ENCODE peak calls at places on chromosomes 1 and 21, in four cellular contexts. One of them, this sample, is unnamed. For H3K4me1, the result is how much of the 10 kb centered on the place peaks cover.

GRCh38 chr1:209323743-209324142 is 259.8 kb upstream of the CAMK1G start:
- DNase-seq in mesendoderm: no peak
- DNase-seq in neuronal stem cell: no peak
- DNase-seq in IMR-90: no peak
- DNase-seq in this sample: no peak

GRCh38 chr1:52636701-52637695 is 4.0 kb downstream of the SHISAL2A start:
- DNase-seq in neuronal stem cell: no peak
- DNase-seq in IMR-90: no peak
- DNase-seq in mesendoderm: peak
- DNase-seq in this sample: no peak

GRCh38 chr1:209651148-209651547 is 1.1 kb downstream of the LAMB3 start:
- DNase-seq in IMR-90: peak
- DNase-seq in neuronal stem cell: no peak
- DNase-seq in mesendoderm: peak
- DNase-seq in this sample: no peak

GRCh38 chr1:90850181-90850924 is 133.3 kb upstream of the BARHL2 start:
- DNase-seq in neuronal stem cell: no peak
- DNase-seq in mesendoderm: no peak
- DNase-seq in IMR-90: no peak
- DNase-seq in this sample: peak

GRCh38 chr1:63980706-63981407 is 207.0 kb downstream of the ROR1 start:
- DNase-seq in mesendoderm: peak
- DNase-seq in neuronal stem cell: no peak
- DNase-seq in IMR-90: no peak
- DNase-seq in this sample: no peak

GRCh38 chr1:180116964-180117763 is 37.5 kb upstream of the QSOX1 start:
- DNase-seq in mesendoderm: no peak
- DNase-seq in neuronal stem cell: no peak
- DNase-seq in IMR-90: peak
- DNase-seq in this sample: no peak

GRCh38 chr1:51910618-51911017 is 32.1 kb upstream of the NRDC start:
- DNase-seq in neuronal stem cell: no peak
- DNase-seq in IMR-90: no peak
- DNase-seq in mesendoderm: no peak
- DNase-seq in this sample: no peak

GRCh38 chr1:151327903-151328674 is 873 bp upstream of the PI4KB start:
- DNase-seq in mesendoderm: peak
- DNase-seq in neuronal stem cell: no peak
- DNase-seq in IMR-90: no peak
- DNase-seq in this sample: peak

GRCh38 chr1:173409613-173410012 is 67.5 kb upstream of the PRDX6 start:
- DNase-seq in IMR-90: peak
- DNase-seq in neuronal stem cell: no peak
- DNase-seq in mesendoderm: no peak
- DNase-seq in this sample: no peak

GRCh38 chr21:15480160-15480559 is 249.6 kb upstream of the USP25 start:
- DNase-seq in mesendoderm: no peak
- DNase-seq in IMR-90: no peak
- DNase-seq in neuronal stem cell: no peak
- DNase-seq in this sample: no peak

GRCh38 chr1:29333008-29333407 is 96.7 kb downstream of the PTPRU start:
- DNase-seq in IMR-90: no peak
- DNase-seq in mesendoderm: no peak
- DNase-seq in neuronal stem cell: no peak
- DNase-seq in this sample: no peak

GRCh38 chr1:113912594-113913311 is 7.6 kb downstream of the DCLRE1B start:
- DNase-seq in IMR-90: peak
- DNase-seq in neuronal stem cell: no peak
- DNase-seq in mesendoderm: no peak
- DNase-seq in this sample: no peak

GRCh38 chr1:204451352-204452124 is 39.9 kb upstream of the PPP1R15B start:
- DNase-seq in mesendoderm: no peak
- DNase-seq in IMR-90: no peak
- DNase-seq in neuronal stem cell: no peak
- DNase-seq in this sample: no peak

GRCh38 chr1:198212675-198213074 is 55.9 kb downstream of the NEK7 start:
- DNase-seq in mesendoderm: no peak
- DNase-seq in neuronal stem cell: no peak
- DNase-seq in IMR-90: peak
- DNase-seq in this sample: no peak

GRCh38 chr1:173042806-173043205 is 7.9 kb downstream of the TNFSF18 start:
- DNase-seq in neuronal stem cell: no peak
- DNase-seq in IMR-90: no peak
- DNase-seq in mesendoderm: peak
- DNase-seq in this sample: no peak

GRCh38 chr1:177873238-177873637 is 96.6 kb downstream of the SEC16B start:
- DNase-seq in neuronal stem cell: no peak
- DNase-seq in IMR-90: peak
- DNase-seq in mesendoderm: peak
- DNase-seq in this sample: no peak

GRCh38 chr1:36081926-36082485 is 1.9 kb upstream of the TEKT2 start:
- DNase-seq in mesendoderm: no peak
- DNase-seq in IMR-90: no peak
- DNase-seq in neuronal stem cell: no peak
- DNase-seq in this sample: no peak

GRCh38 chr1:231628207-231628876 is 1.8 kb downstream of the DISC1 start:
- DNase-seq in neuronal stem cell: no peak
- DNase-seq in IMR-90: peak
- DNase-seq in mesendoderm: no peak
- DNase-seq in this sample: no peak

GRCh38 chr1:205451759-205452164 is 4.1 kb downstream of the BLACAT1 start:
- DNase-seq in mesendoderm: peak
- DNase-seq in neuronal stem cell: no peak
- DNase-seq in IMR-90: no peak
- DNase-seq in this sample: peak

DNA sequence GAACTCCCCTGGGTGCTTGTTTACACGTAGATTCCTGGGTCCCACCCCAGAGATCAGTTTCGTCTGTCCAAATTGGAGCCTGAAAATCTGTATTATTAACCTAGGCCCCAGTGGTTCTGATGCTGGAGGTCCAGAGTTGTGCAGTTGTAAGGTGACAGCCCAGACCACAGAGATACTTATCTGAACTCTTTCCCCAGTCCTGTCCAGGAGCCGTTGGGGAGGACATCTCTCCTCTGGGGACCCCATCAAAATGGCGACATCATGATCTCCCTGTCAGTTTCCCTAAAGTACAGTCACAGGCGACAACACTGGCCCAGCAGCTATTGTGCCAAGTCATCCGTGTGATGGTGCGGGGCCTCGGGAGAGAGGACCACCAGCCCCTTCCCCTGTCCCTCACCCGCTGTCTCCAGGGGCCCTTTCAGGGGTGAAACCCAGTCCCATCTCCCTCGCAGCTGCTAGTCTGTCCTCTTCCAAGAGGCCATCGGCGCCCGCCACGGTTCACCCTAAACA is 743 bp upstream of the EFHD2 start:
- DNase-seq in neuronal stem cell: no peak
- DNase-seq in mesendoderm: peak
- DNase-seq in IMR-90: no peak
- DNase-seq in this sample: no peak
- H3K27ac ChIP-seq in neuronal stem cell: no peak
- H3K27ac ChIP-seq in mesendoderm: no peak
- H3K27ac ChIP-seq in IMR-90: no peak
- H3K27ac ChIP-seq in this sample: no peak

DNA sequence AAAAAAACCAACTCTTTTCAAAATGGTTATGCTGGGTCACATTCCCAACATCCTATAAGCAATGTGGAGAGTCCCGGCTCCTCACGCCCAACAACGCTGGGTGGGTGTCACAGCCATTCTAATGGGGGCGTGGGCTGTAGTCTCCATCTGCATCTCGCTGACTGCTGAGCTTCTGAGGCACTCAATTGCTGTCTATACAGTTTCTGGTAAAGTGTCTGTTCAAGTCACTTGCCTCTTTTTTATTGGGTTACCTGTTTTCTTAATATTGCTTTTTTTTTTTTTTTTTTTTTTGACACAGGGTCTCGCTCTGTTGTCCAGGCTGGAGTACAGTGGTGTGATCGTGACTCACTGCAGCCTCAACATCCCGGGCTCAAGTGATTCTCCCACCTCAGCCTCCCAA is 54.8 kb downstream of the GNB1 start:
- DNase-seq in IMR-90: no peak
- DNase-seq in neuronal stem cell: no peak
- DNase-seq in mesendoderm: no peak
- DNase-seq in this sample: no peak
- H3K4ac ChIP-seq in IMR-90: no peak
- H3K4ac ChIP-seq in neuronal stem cell: no peak
- H3K4ac ChIP-seq in mesendoderm: no peak
- H3K4ac ChIP-seq in this sample: no peak

GRCh38 chr1:174815036-174815435 is 184.7 kb upstream of the CACYBP start:
- DNase-seq in neuronal stem cell: no peak
- DNase-seq in mesendoderm: peak
- DNase-seq in IMR-90: peak
- DNase-seq in this sample: no peak
- H3K4me1 ChIP-seq in neuronal stem cell: under half
- H3K4me1 ChIP-seq in mesendoderm: under half
- H3K4me1 ChIP-seq in IMR-90: under half
- H3K4me1 ChIP-seq in this sample: under half

GRCh38 chr1:183622884-183623785 is 12.4 kb downstream of the ARPC5 start:
- DNase-seq in neuronal stem cell: peak
- DNase-seq in IMR-90: peak
- DNase-seq in mesendoderm: peak
- DNase-seq in this sample: peak
- H3K27ac ChIP-seq in neuronal stem cell: no peak
- H3K27ac ChIP-seq in IMR-90: no peak
- H3K27ac ChIP-seq in mesendoderm: no peak
- H3K27ac ChIP-seq in this sample: no peak

GRCh38 chr1:34166191-34167090 is 1.4 kb upstream of the CSMD2 start:
- DNase-seq in mesendoderm: peak
- DNase-seq in IMR-90: no peak
- DNase-seq in neuronal stem cell: peak
- DNase-seq in this sample: peak

GRCh38 chr1:34164510-34165381 is at the start of gene CSMD2:
- DNase-seq in neuronal stem cell: peak
- DNase-seq in mesendoderm: peak
- DNase-seq in IMR-90: peak
- DNase-seq in this sample: peak

GRCh38 chr1:34162852-34163766 is 1.9 kb downstream of the CSMD2 start:
- DNase-seq in neuronal stem cell: peak
- DNase-seq in IMR-90: peak
- DNase-seq in mesendoderm: peak
- DNase-seq in this sample: peak

GRCh38 chr1:34165422-34165921 is 442 bp upstream of the CSMD2 start:
- DNase-seq in IMR-90: no peak
- DNase-seq in mesendoderm: peak
- DNase-seq in neuronal stem cell: no peak
- DNase-seq in this sample: peak

DNA sequence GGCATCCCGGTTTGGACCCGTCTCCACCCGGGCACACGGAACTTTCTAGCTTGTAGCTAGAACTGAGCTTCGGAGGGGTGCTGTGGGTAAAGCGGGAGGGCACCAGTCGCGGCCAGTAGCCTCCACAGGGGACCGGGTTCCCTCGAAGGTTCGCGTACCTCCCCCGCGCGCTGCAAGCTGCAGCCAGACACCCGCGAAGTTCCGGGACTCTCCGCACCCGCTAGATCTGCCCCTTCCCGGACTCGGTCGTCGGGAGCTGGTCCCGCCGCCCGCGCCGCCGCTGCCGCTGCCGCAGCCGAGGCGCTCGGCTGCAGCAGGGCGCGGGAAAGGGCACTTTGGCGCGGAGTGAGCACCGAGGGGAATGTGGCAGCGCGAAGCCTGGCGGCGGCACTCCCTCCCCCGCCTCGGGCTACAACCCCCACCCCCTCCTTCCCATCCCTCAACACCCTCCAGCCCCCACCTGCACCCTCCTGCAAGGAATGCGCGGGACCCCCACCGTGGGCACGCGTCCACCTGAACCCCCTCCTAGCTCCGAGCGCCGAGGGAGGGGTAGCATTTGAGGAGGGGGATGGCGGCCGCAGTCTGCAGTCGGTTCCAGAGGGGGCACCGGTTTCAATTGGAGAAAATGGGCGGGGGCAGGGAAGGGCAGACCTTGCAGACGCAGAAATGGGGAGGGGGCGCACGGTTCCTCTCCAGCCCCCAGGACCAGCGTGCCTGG is 1.1 kb downstream of the CSMD2 start:
- DNase-seq in mesendoderm: peak
- DNase-seq in IMR-90: no peak
- DNase-seq in neuronal stem cell: peak
- DNase-seq in this sample: peak
- H3K4ac ChIP-seq in mesendoderm: peak
- H3K4ac ChIP-seq in IMR-90: no peak
- H3K4ac ChIP-seq in neuronal stem cell: no peak
- H3K4ac ChIP-seq in this sample: no peak

DNA sequence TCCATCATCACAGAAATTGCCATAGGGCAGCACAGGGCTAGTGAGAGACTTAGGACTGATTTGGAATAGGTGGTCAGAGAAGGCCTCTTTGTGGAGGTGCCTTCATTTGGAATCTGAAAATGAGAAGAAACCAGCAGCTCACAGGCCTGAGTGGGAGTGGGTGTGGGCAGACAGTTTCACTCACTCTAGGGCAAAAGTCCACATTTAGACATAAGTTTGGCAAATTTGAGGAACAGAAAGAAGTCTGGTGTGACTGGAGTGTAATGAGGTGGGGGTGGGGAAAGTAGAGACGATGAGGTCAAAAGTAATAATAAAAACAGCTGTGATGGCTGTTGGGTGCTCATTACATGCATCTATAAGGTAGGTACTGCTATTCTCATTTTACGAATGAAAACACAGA is 22.4 kb upstream of the BCAR3 start:
- DNase-seq in IMR-90: no peak
- DNase-seq in mesendoderm: no peak
- DNase-seq in neuronal stem cell: no peak
- DNase-seq in this sample: peak
- H3K4me1 ChIP-seq in IMR-90: under half
- H3K4me1 ChIP-seq in mesendoderm: under half
- H3K4me1 ChIP-seq in neuronal stem cell: under half
- H3K4me1 ChIP-seq in this sample: under half

GRCh38 chr1:84539972-84540371 is 33.6 kb upstream of the GNG5 start:
- DNase-seq in neuronal stem cell: no peak
- DNase-seq in IMR-90: peak
- DNase-seq in mesendoderm: no peak
- DNase-seq in this sample: no peak

GRCh38 chr1:84538599-84538998 is 32.2 kb upstream of the GNG5 start:
- DNase-seq in neuronal stem cell: no peak
- DNase-seq in IMR-90: no peak
- DNase-seq in mesendoderm: no peak
- DNase-seq in this sample: no peak

GRCh38 chr1:84541679-84542078 is 32.6 kb downstream of the CTBS start:
- DNase-seq in IMR-90: no peak
- DNase-seq in mesendoderm: no peak
- DNase-seq in neuronal stem cell: no peak
- DNase-seq in this sample: no peak

GRCh38 chr1:84540759-84541158 is 33.5 kb downstream of the CTBS start:
- DNase-seq in mesendoderm: no peak
- DNase-seq in IMR-90: no peak
- DNase-seq in neuronal stem cell: no peak
- DNase-seq in this sample: no peak
- H3K27ac ChIP-seq in mesendoderm: no peak
- H3K27ac ChIP-seq in IMR-90: no peak
- H3K27ac ChIP-seq in neuronal stem cell: no peak
- H3K27ac ChIP-seq in this sample: no peak

This sample was measured in H9.